ENCODE peak calls at places on chromosomes 6 and 20, in eight cellular contexts. D is NCI-H2081; I is activated naive CD8-positive, alpha-beta T cell treated with anti-CD3 and anti-CD28 coated beads for 36 hours; T is fibroblast of the aortic adventitia; O is iPS DF 6.9; L is foreskin fibroblast; G is NCI-H748 treated with DMSO at 0.1 percent for 48 hours; S is NAMALWA. B is an unnamed sample.

GRCh38 chr6:145139451-145139850 is 595.9 kb downstream of the EPM2A start:
- DNase-seq in I (no peak), L (peak), T (no peak), S (no peak), G (no peak), D (peak), O (no peak), B (no peak)

GRCh38 chr6:11650297-11650696 is 112.7 kb downstream of the TMEM170B start:
- DNase-seq in G (no peak), S (no peak), T (peak), L (peak), I (no peak), O (peak), D (no peak), B (no peak)

GRCh38 chr6:16704706-16705402 is 56.4 kb downstream of the ATXN1 start:
- DNase-seq in O (no peak), S (no peak), I (peak), T (peak), G (no peak), L (peak), D (no peak), B (peak)

GRCh38 chr6:157461000-157461915 is 80.3 kb downstream of the ZDHHC14 start:
- DNase-seq in I (peak), O (no peak), D (no peak), L (no peak), S (peak), T (no peak), G (no peak), B (peak)

GRCh38 chr6:96394727-96395126 is 126.9 kb upstream of the UFL1 start:
- DNase-seq in D (no peak), S (peak), G (no peak), O (no peak), T (no peak), I (no peak), L (no peak), B (no peak)

GRCh38 chr20:1185316-1185741 is 548 bp upstream of the TMEM74B start:
- DNase-seq in G (peak), L (no peak), I (peak), O (no peak), D (no peak), S (no peak), T (no peak), B (peak)

GRCh38 chr6:4973972-4974885 is 29.6 kb downstream of the RPP40 start:
- DNase-seq in I (no peak), L (peak), G (peak), D (peak), T (peak), S (no peak), O (peak), B (no peak)

GRCh38 chr6:158086054-158086705 is 81.9 kb downstream of the SERAC1 start:
- DNase-seq in S (no peak), L (peak), D (no peak), G (no peak), O (no peak), I (no peak), T (peak), B (no peak)

GRCh38 chr6:34120953-34121675 is 24.8 kb downstream of the GRM4 start:
- DNase-seq in S (no peak), D (no peak), L (no peak), G (no peak), O (no peak), I (no peak), T (no peak), B (no peak)

GRCh38 chr6:44780161-44780560 is 392.7 kb downstream of the CDC5L start:
- DNase-seq in I (no peak), S (no peak), D (no peak), T (no peak), L (no peak), G (no peak), O (no peak), B (no peak)

GRCh38 chr6:102582569-102582968 is 1189.1 kb downstream of the GRIK2 start:
- DNase-seq in D (no peak), O (no peak), L (no peak), I (no peak), G (no peak), S (no peak), T (no peak), B (no peak)

GRCh38 chr20:57076202-57076651 is 190.2 kb downstream of the BMP7 start:
- DNase-seq in O (no peak), D (no peak), I (no peak), G (no peak), S (no peak), L (no peak), T (peak), B (no peak)